ENCODE peak calls at places on chromosomes 13 and 19, in five cellular contexts. F, U, E, L and S are unnamed samples. For H3K27me3, the result is how much of the 10 kb centered on the place peaks cover.

GRCh38 chr19:52936958-52937334 is 13.7 kb upstream of the ZNF888 start:
- DNase-seq in E (no peak), L (no peak), F (no peak), U (no peak), S (no peak)

GRCh38 chr19:6126335-6126974 is 9.0 kb upstream of the ACSBG2 start:
- DNase-seq in F (no peak), U (no peak), L (peak), E (peak), S (no peak)

GRCh38 chr19:8973501-8974091 is 36.6 kb downstream of the MUC16 start:
- DNase-seq in F (no peak), E (peak), U (no peak), L (peak), S (no peak)

GRCh38 chr19:19379527-19379926 is 25.9 kb upstream of the GATAD2A start:
- DNase-seq in U (no peak), E (no peak), L (no peak), F (no peak), S (no peak)

GRCh38 chr19:40611096-40611495 is 9.9 kb downstream of the LTBP4 start:
- DNase-seq in U (peak), E (no peak), F (peak), L (peak), S (peak)

GRCh38 chr13:97030705-97031452 is 36.6 kb upstream of the OXGR1 start:
- DNase-seq in F (no peak), E (peak), U (no peak), L (peak), S (no peak)

GRCh38 chr13:23427342-23428182 is 5.9 kb downstream of the SACS start:
- DNase-seq in E (peak), L (peak), F (no peak), U (no peak), S (peak)

GRCh38 chr19:40282920-40283319 is 2.2 kb downstream of the AKT2 start:
- DNase-seq in E (no peak), U (no peak), L (peak), F (no peak), S (no peak)

GRCh38 chr19:20038358-20039202 is 725 bp downstream of the ZNF682 start:
- DNase-seq in E (no peak), L (peak), U (no peak), F (no peak), S (no peak)

GRCh38 chr13:80630685-80631121 is 289.8 kb upstream of the SPRY2 start:
- DNase-seq in L (no peak), U (no peak), E (peak), F (peak), S (no peak)

GRCh38 chr13:67228909-67229308 is 1.2 kb downstream of the PCDH9 start:
- DNase-seq in E (no peak), L (peak), U (no peak), F (no peak), S (peak)

GRCh38 chr13:37835392-37835791 is 34.2 kb downstream of the TRPC4 start:
- DNase-seq in L (no peak), U (no peak), E (no peak), F (no peak), S (no peak)

GRCh38 chr19:5891938-5892771 is 11.4 kb downstream of the NDUFA11 start:
- DNase-seq in F (no peak), U (peak), E (peak), L (peak), S (no peak)

GRCh38 chr13:97282705-97283104 is 60.6 kb downstream of the MBNL2 start:
- DNase-seq in F (no peak), E (no peak), L (peak), U (no peak), S (no peak)

GRCh38 chr13:56332671-56333070 is 808.0 kb upstream of the PRR20A start:
- DNase-seq in L (no peak), F (no peak), U (no peak), E (no peak), S (no peak)

GRCh38 chr13:19089315-19089714 is 92.3 kb downstream of the TUBA3C start:
- DNase-seq in U (no peak), E (no peak), F (no peak), L (no peak), S (no peak)

GRCh38 chr13:62293081-62293480 is 877.4 kb upstream of the PCDH20 start:
- DNase-seq in U (no peak), F (no peak), E (no peak), L (no peak), S (no peak)

GRCh38 chr19:3538965-3539742 is at the start of gene TEKTIP1:
- DNase-seq in L (peak), E (no peak), U (no peak), F (no peak), S (no peak)

GRCh38 chr13:113912596-113912995 is 48.7 kb upstream of the GAS6 start:
- DNase-seq in F (no peak), E (no peak), L (no peak), U (no peak), S (no peak)

GRCh38 chr19:19997656-19998268 is 41.5 kb downstream of the ZNF682 start:
- DNase-seq in U (peak), L (peak), E (no peak), F (peak), S (no peak)

GRCh38 chr19:31908486-31909255 is 436.7 kb upstream of the ZNF507 start:
- DNase-seq in F (no peak), E (no peak), U (no peak), L (no peak), S (no peak)

GRCh38 chr19:31911577-31911976 is 433.8 kb upstream of the ZNF507 start:
- DNase-seq in E (no peak), L (no peak), U (no peak), F (no peak), S (no peak)

GRCh38 chr19:31902821-31903220 is 442.6 kb upstream of the ZNF507 start:
- DNase-seq in L (no peak), E (no peak), U (no peak), F (no peak), S (no peak)

DNA sequence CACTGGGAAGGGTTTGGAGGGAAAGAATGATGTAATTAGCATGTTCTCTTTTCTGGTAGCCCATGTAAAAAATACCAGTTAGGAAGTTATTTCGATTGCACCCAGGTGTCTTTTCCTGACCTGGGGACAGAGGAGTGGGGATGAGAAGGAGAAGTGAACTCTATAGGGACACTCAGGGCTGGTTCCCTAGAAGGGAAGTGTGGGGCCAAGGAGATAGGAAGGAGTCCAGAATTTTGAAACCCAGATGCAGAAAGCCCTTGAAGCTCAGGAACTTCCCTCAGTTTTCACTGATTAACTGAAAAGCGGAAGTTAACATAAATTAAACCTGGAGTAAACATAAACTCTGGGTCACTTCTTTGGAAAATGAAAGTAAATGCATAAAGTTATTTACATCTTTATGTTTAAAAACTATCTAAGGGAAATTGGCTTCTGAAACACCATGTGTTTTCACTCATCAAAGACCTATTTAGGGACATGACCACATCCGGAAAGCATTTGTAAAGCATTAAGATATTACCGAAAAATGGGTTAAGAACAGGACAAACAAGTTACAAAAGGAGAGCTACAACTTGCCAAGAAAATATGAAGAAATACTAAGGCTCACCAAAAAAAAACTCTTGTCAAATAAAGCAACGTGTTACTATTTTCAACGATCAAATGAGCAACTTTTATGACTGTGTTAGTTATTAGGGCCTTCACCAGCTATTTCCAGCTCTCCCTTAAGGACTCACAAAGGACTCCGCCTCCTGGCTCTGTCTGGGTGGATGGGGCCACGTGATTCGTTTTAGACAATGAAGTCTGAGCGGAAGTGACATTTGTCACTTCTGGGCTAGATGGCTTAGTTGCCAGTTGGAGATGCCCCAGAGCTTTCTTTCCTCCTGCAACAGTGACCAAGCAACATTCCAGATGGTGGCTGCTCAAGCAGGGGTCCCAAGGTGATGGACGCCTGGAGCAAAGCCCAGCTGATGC is 439.1 kb upstream of the ZNF507 start:
- DNase-seq in U (no peak), F (peak), L (peak), E (no peak), S (no peak)
- H3K27ac ChIP-seq in U (peak), F (peak), L (no peak), E (no peak), S (no peak)

DNA sequence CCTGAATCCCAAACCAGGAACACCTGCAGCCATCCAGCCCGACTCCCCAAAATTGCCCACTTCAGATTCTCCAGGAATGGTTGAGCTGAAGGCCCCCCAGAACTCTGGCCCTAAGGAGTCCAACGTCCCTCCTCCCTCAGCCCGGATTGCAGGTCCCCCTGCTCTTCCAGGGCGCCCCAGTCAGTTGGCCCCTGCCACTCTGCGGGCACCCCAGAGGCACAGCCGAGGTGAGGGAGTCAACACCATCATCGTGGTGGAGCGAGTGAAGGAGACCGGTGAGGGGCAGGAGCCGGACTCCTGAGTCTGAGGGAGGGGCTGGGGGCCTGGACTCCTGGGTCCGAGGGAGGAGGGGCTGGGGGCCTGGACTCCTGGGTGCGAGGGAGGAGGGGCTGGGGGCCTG is 2.2 kb downstream of the GFY start:
- DNase-seq in U (no peak), L (no peak), E (no peak), F (no peak), S (no peak)
- H3K27me3 ChIP-seq in U (under half), L (half or more), E (half or more), F (half or more), S (under half)

GRCh38 chr13:110415669-110416068 is 108.6 kb downstream of the COL4A2 start:
- DNase-seq in F (no peak), L (peak), E (no peak), U (no peak), S (no peak)

GRCh38 chr13:110414283-110414682 is 107.2 kb downstream of the COL4A2 start:
- DNase-seq in E (no peak), L (no peak), F (no peak), U (no peak), S (no peak)

GRCh38 chr13:110413311-110414040 is 106.4 kb downstream of the COL4A2 start:
- DNase-seq in U (no peak), E (no peak), F (no peak), L (no peak), S (peak)

GRCh38 chr13:110417537-110417908 is 110.4 kb downstream of the COL4A2 start:
- DNase-seq in L (peak), E (no peak), F (no peak), U (no peak), S (peak)

DNA sequence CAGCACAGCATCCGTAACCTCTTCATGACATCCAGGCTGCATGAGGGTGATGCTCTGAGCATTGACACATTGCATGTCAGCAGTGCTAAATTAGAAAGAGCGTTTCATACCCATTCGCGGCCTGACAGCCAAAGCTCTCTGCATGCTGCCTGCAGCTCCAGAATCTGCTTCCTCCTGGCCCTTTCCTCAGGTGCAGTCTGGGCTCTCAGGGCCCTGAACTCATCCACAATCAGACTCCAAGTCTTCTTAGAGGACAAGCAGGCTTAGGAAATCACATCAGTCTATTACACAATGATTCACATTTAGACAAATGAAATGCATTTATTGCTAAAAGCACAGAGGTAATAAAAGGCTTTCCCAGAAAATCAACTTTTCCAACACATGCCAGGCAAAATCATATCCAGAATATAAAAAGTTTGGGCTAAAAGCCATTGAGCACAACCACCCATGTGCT is 109.1 kb downstream of the COL4A2 start:
- DNase-seq in F (no peak), L (peak), U (no peak), E (no peak), S (no peak)
- H3K27ac ChIP-seq in F (peak), L (peak), U (peak), E (peak), S (peak)

GRCh38 chr13:22126433-22127021 is 455.7 kb downstream of the FGF9 start:
- DNase-seq in U (no peak), L (no peak), E (no peak), F (no peak), S (no peak)

GRCh38 chr13:22127277-22128143 is 456.6 kb downstream of the FGF9 start:
- DNase-seq in L (no peak), E (no peak), F (no peak), U (no peak), S (no peak)

GRCh38 chr13:22134261-22134660 is 463.4 kb downstream of the FGF9 start:
- DNase-seq in L (no peak), E (no peak), U (no peak), F (no peak), S (no peak)

GRCh38 chr13:22128413-22129198 is 457.7 kb downstream of the FGF9 start:
- DNase-seq in E (no peak), F (no peak), L (no peak), U (no peak), S (no peak)

DNA sequence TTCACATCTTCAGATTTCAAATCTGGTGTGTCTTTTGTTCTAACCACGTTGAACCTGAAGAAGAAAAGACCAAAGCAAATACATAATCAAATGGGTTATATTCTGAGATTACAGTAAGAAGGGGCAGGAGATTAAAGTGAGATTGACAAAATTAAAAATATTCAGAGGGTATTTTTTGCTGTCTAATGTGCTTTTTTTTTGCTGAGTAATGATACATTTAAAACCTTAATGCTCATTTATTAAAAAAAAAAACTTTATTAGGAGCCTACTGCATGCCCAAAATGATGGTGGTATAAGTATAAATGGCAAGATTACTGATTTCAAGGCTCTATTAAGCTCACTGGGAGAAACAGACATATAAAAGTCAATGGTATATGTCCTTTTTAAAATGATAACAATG is 459.4 kb downstream of the FGF9 start:
- DNase-seq in L (no peak), U (no peak), F (no peak), E (no peak), S (no peak)
- H3K27me3 ChIP-seq in L (under half), U (under half), F (under half), E (under half), S (under half)

GRCh38 chr19:30001794-30002193 is 59.8 kb downstream of the URI1 start:
- DNase-seq in U (no peak), L (no peak), E (peak), F (no peak), S (no peak)
- H3K27ac ChIP-seq in U (no peak), L (no peak), E (no peak), F (no peak), S (no peak)

GRCh38 chr19:1718382-1719315 is 34.7 kb upstream of the ONECUT3 start:
- DNase-seq in E (no peak), L (no peak), U (no peak), F (no peak), S (no peak)

GRCh38 chr19:1720237-1720636 is 33.1 kb upstream of the ONECUT3 start:
- DNase-seq in U (no peak), L (no peak), F (no peak), E (no peak), S (no peak)

GRCh38 chr19:1719519-1719918 is 33.8 kb upstream of the ONECUT3 start:
- DNase-seq in F (no peak), E (no peak), U (no peak), L (no peak), S (no peak)

GRCh38 chr19:1717200-1717969 is 35.9 kb upstream of the ONECUT3 start:
- DNase-seq in F (no peak), U (no peak), L (no peak), E (no peak), S (no peak)

DNA sequence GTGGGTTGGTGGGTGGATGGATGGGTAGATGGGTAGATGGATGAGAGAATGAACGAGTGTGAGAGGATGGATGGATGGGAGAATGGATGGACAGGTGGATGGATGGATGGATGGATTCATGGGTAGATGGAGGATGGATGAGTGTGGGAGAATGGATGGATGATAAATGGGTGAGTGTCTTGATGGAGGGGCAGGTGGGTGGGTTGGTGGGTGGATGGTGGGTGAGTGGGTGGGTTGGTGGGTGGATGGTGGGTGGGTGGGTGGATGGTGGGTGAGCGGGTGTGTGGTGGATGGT is 35.4 kb upstream of the ONECUT3 start:
- DNase-seq in U (no peak), E (no peak), F (no peak), L (no peak), S (no peak)
- H3K27me3 ChIP-seq in U (under half), E (under half), F (under half), L (under half), S (under half)

GRCh38 chr19:10419200-10419645 is 1.1 kb upstream of the PDE4A start:
- DNase-seq in F (no peak), U (no peak), E (no peak), L (peak), S (peak)

GRCh38 chr19:10418281-10419199 is 1.8 kb upstream of the PDE4A start:
- DNase-seq in U (no peak), F (no peak), E (no peak), L (peak), S (no peak)

GRCh38 chr19:10417598-10418280 is 2.6 kb upstream of the PDE4A start:
- DNase-seq in L (no peak), U (no peak), F (no peak), E (no peak), S (peak)

GRCh38 chr19:10416380-10417257 is 3.7 kb upstream of the PDE4A start:
- DNase-seq in L (peak), E (peak), U (peak), F (peak), S (peak)

DNA sequence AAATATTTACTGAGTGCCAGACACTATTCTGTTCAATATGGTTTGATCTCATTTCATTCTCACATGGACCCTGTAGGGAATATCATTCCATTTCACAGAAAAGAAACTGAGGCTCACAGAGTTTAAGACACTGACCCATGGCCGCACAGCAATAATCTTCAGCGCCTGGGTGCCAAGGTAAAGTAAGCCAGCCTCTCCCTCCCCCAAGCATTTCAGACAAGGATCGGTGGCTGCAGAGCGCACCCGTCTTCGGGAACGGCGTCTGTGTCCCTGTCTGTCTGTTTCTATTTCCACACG is 4.3 kb upstream of the PDE4A start:
- DNase-seq in U (no peak), F (no peak), E (no peak), L (no peak), S (no peak)
- H3K27ac ChIP-seq in U (no peak), F (no peak), E (no peak), L (no peak), S (no peak)

GRCh38 chr19:56983804-56984203 is 136.0 kb upstream of the USP29 start:
- DNase-seq in E (no peak), F (no peak), U (no peak), L (no peak), S (no peak)
- H3K27me3 ChIP-seq in E (under half), F (under half), U (under half), L (under half), S (under half)